ENCODE peak calls at places on chromosome 11, in five cellular contexts. Q, B, R, E and I are unnamed samples.
A peak's percentile ranks its signal among the peaks of the same experiment; 100 is the strongest.

GRCh38 chr11:130216591-130217132 is 57.1 kb downstream of the ST14 start:
- DNase-seq in Q (no peak), B (no peak), R (no peak), E (no peak), I (no peak)

GRCh38 chr11:20909995-20910726 is 240.8 kb downstream of the NELL1 start:
- DNase-seq in Q (no peak), B (no peak), R (no peak), E (no peak), I (no peak)

GRCh38 chr11:70944141-70944540 is 308.2 kb downstream of the SHANK2 start:
- DNase-seq in Q (no peak), B (no peak), R (no peak), E (no peak), I (no peak)

GRCh38 chr11:25247336-25247735 is 750.5 kb downstream of the LUZP2 start:
- DNase-seq in Q (no peak), B (no peak), R (no peak), E (no peak), I (no peak)

GRCh38 chr11:20258496-20258895 is 98.2 kb upstream of the DBX1 start:
- DNase-seq in Q (no peak), B (no peak), R (no peak), E (no peak), I (no peak)

GRCh38 chr11:93330446-93330984 is at the start of gene DEUP1:
- DNase-seq in Q (peak; percentile 17), B (no peak), R (no peak), E (peak; percentile 58), I (peak; percentile 20)

GRCh38 chr11:35359321-35360058 is 59.9 kb downstream of the SLC1A2 start:
- DNase-seq in Q (no peak), B (no peak), R (no peak), E (no peak), I (no peak)

GRCh38 chr11:2657697-2658284 is 42.0 kb downstream of the KCNQ1OT1 start:
- DNase-seq in Q (no peak), B (no peak), R (no peak), E (no peak), I (no peak)

GRCh38 chr11:45432910-45433309 is 146.8 kb upstream of the SYT13 start:
- DNase-seq in Q (no peak), B (no peak), R (no peak), E (no peak), I (no peak)

GRCh38 chr11:69335461-69336386 is 41.8 kb downstream of the MYEOV start:
- DNase-seq in Q (no peak), B (no peak), R (no peak), E (no peak), I (no peak)

GRCh38 chr11:9092846-9093778 is 1.7 kb upstream of the SCUBE2 start:
- DNase-seq in Q (no peak), B (no peak), R (no peak), E (no peak), I (no peak)

GRCh38 chr11:125079878-125080530 is 16.9 kb downstream of the SLC37A2 start:
- DNase-seq in Q (no peak), B (no peak), R (no peak), E (no peak), I (no peak)